ENCODE peak calls at places on chromosomes 4 and X, in eight cellular contexts. Z is upper lobe of right lung; J is stimulated activated CD4-positive, alpha-beta T cell treated with anti-CD3 and anti-CD28 coated beads, Interleukin-4, amount 100 ng/mL, for 1 hour; Q is central memory CD4-positive, alpha-beta T cell; A is CD4-positive, alpha-beta T cell; N is GM13977; W is SJSA1; B is D341Med. G is an unnamed sample.

GRCh38 chr4:149785686-149786431 is 29.8 kb downstream of the IQCM start:
- DNase-seq in Z (no peak), J (no peak), Q (no peak), A (no peak), N (no peak), W (no peak), B (no peak), G (no peak)

GRCh38 chr4:157804986-157805385 is 367.8 kb downstream of the GASK1B start:
- DNase-seq in Z (no peak), J (no peak), Q (no peak), A (no peak), N (no peak), W (no peak), B (no peak), G (no peak)

GRCh38 chrX:134670241-134670811 is 12.1 kb upstream of the PLAC1 start:
- DNase-seq in Z (peak), J (no peak), Q (no peak), A (no peak), N (no peak), W (peak), B (no peak), G (no peak)

GRCh38 chr4:102454981-102455690 is 46.0 kb upstream of the NFKB1 start:
- DNase-seq in Z (no peak), J (no peak), Q (no peak), A (no peak), N (no peak), W (no peak), B (no peak), G (no peak)

GRCh38 chr4:123936615-123937014 is 540.0 kb downstream of the SPRY1 start:
- DNase-seq in Z (no peak), J (no peak), Q (no peak), A (no peak), N (no peak), W (no peak), B (no peak), G (no peak)

GRCh38 chrX:16188687-16189086 is 21.4 kb downstream of the MAGEB17 start:
- DNase-seq in Z (no peak), J (no peak), Q (no peak), A (no peak), N (no peak), W (no peak), B (no peak), G (no peak)

GRCh38 chr4:21077967-21078366 is 377.7 kb downstream of the PACRGL start:
- DNase-seq in Z (no peak), J (no peak), Q (no peak), A (no peak), N (no peak), W (no peak), B (no peak), G (no peak)

GRCh38 chr4:109746728-109747127 is 16.9 kb upstream of the PLA2G12A start:
- DNase-seq in Z (no peak), J (no peak), Q (no peak), A (no peak), N (no peak), W (no peak), B (no peak), G (no peak)

GRCh38 chr4:150664935-150665334 is 83.0 kb downstream of the MAB21L2 start:
- DNase-seq in Z (no peak), J (no peak), Q (no peak), A (no peak), N (no peak), W (no peak), B (no peak), G (no peak)

GRCh38 chr4:94357624-94358023 is 15.0 kb upstream of the HPGDS start:
- DNase-seq in Z (no peak), J (no peak), Q (no peak), A (no peak), N (no peak), W (no peak), B (no peak), G (no peak)

GRCh38 chr4:26812049-26812729 is 48.5 kb upstream of the STIM2 start:
- DNase-seq in Z (no peak), J (no peak), Q (no peak), A (no peak), N (no peak), W (no peak), B (no peak), G (no peak)

GRCh38 chr4:6105311-6105911 is 87.2 kb upstream of the C4orf50 start:
- DNase-seq in Z (no peak), J (no peak), Q (no peak), A (no peak), N (no peak), W (no peak), B (no peak), G (no peak)

GRCh38 chr4:66430856-66431255 is 760.6 kb upstream of the EPHA5 start:
- DNase-seq in Z (no peak), J (no peak), Q (no peak), A (no peak), N (no peak), W (peak), B (no peak), G (no peak)

GRCh38 chrX:153585827-153586226 is 13.1 kb downstream of the CCNQ start:
- DNase-seq in Z (no peak), J (no peak), Q (no peak), A (no peak), N (no peak), W (no peak), B (no peak), G (no peak)

GRCh38 chr4:184427093-184427492 is 47.3 kb downstream of the IRF2 start:
- DNase-seq in Z (no peak), J (no peak), Q (no peak), A (no peak), N (no peak), W (no peak), B (no peak), G (no peak)

GRCh38 chr4:170853422-170854021 is 763.8 kb upstream of the AADAT start:
- DNase-seq in Z (peak), J (no peak), Q (no peak), A (no peak), N (peak), W (peak), B (peak), G (no peak)

GRCh38 chrX:40947276-40947675 is 138.0 kb upstream of the USP9X start:
- DNase-seq in Z (no peak), J (no peak), Q (no peak), A (no peak), N (no peak), W (no peak), B (no peak), G (no peak)

GRCh38 chr4:24748758-24749350 is 46.5 kb upstream of the SOD3 start:
- DNase-seq in Z (no peak), J (no peak), Q (no peak), A (no peak), N (no peak), W (no peak), B (no peak), G (no peak)

GRCh38 chr4:114867291-114867690 is 246.1 kb downstream of the NDST4 start:
- DNase-seq in Z (no peak), J (no peak), Q (no peak), A (no peak), N (no peak), W (no peak), B (no peak), G (no peak)

GRCh38 chr4:1449833-1450741 is 43.8 kb upstream of the NKX1-1 start:
- DNase-seq in Z (no peak), J (no peak), Q (no peak), A (no peak), N (no peak), W (no peak), B (peak), G (no peak)

GRCh38 chr4:177713454-177713853 is 271.2 kb upstream of the AGA start:
- DNase-seq in Z (no peak), J (no peak), Q (no peak), A (no peak), N (no peak), W (no peak), B (no peak), G (no peak)

GRCh38 chrX:44144491-44144890 is 171.3 kb upstream of the NDP start:
- DNase-seq in Z (no peak), J (no peak), Q (no peak), A (no peak), N (no peak), W (no peak), B (no peak), G (no peak)

GRCh38 chr4:137960371-137961050 is 281.6 kb downstream of the SLC7A11 start:
- DNase-seq in Z (no peak), J (no peak), Q (no peak), A (no peak), N (no peak), W (no peak), B (no peak), G (no peak)

GRCh38 chrX:138794285-138794684 is 82.8 kb upstream of the FGF13 start:
- DNase-seq in Z (no peak), J (no peak), Q (no peak), A (no peak), N (no peak), W (no peak), B (no peak), G (peak)

GRCh38 chrX:8834393-8834792 is 33.2 kb upstream of the FAM9A start:
- DNase-seq in Z (no peak), J (no peak), Q (no peak), A (no peak), N (no peak), W (no peak), B (no peak), G (no peak)

GRCh38 chrX:65488496-65488895 is 46.1 kb downstream of the LAS1L start:
- DNase-seq in Z (no peak), J (no peak), Q (no peak), A (no peak), N (no peak), W (no peak), B (no peak), G (no peak)

GRCh38 chrX:16762579-16762978 is 23.7 kb upstream of the TXLNG start:
- DNase-seq in Z (no peak), J (no peak), Q (no peak), A (no peak), N (no peak), W (no peak), B (no peak), G (no peak)

GRCh38 chr4:106421441-106422296 is 53.1 kb upstream of the GIMD1 start:
- DNase-seq in Z (no peak), J (no peak), Q (no peak), A (no peak), N (no peak), W (no peak), B (no peak), G (no peak)

GRCh38 chrX:15310117-15310516 is 5.3 kb downstream of the ASB11 start:
- DNase-seq in Z (no peak), J (no peak), Q (no peak), A (no peak), N (no peak), W (no peak), B (no peak), G (no peak)

GRCh38 chrX:109619816-109620215 is 5.2 kb downstream of the KCNE5 start:
- DNase-seq in Z (no peak), J (no peak), Q (no peak), A (no peak), N (no peak), W (no peak), B (no peak), G (peak)

GRCh38 chr4:4986856-4987255 is 32.4 kb downstream of the CYTL1 start:
- DNase-seq in Z (no peak), J (no peak), Q (no peak), A (no peak), N (no peak), W (no peak), B (no peak), G (no peak)

GRCh38 chr4:111483375-111484169 is 661.7 kb upstream of the FAM241A start:
- DNase-seq in Z (peak), J (no peak), Q (no peak), A (no peak), N (no peak), W (no peak), B (no peak), G (no peak)

GRCh38 chr4:1079711-1080265 is 33.6 kb downstream of the RNF212 start:
- DNase-seq in Z (no peak), J (no peak), Q (no peak), A (no peak), N (no peak), W (no peak), B (peak), G (no peak)

GRCh38 chrX:114051667-114052315 is 532.1 kb upstream of the HTR2C start:
- DNase-seq in Z (no peak), J (no peak), Q (no peak), A (no peak), N (no peak), W (no peak), B (no peak), G (no peak)

GRCh38 chr4:145248971-145249370 is 68.6 kb upstream of the OTUD4 start:
- DNase-seq in Z (no peak), J (no peak), Q (no peak), A (no peak), N (no peak), W (no peak), B (no peak), G (no peak)

GRCh38 chr4:163404570-163404969 is 60.9 kb downstream of the NPY5R start:
- DNase-seq in Z (no peak), J (no peak), Q (no peak), A (no peak), N (no peak), W (no peak), B (no peak), G (no peak)

GRCh38 chrX:36957425-36958328 is 50.5 kb upstream of the FAM47C start:
- DNase-seq in Z (peak), J (no peak), Q (no peak), A (no peak), N (no peak), W (no peak), B (peak), G (no peak)

GRCh38 chr4:145301386-145302080 is 121.1 kb upstream of the OTUD4 start:
- DNase-seq in Z (no peak), J (no peak), Q (no peak), A (no peak), N (no peak), W (no peak), B (no peak), G (no peak)

G was measured in HL-60.